ENCODE peak calls at places on chromosomes 5 and 9, in four cellular contexts. M, I, X and Q are unnamed samples.

GRCh38 chr9:6692433-6692832 is 46.9 kb upstream of the GLDC start:
- DNase-seq in M (no peak), I (no peak), X (no peak), Q (no peak)

GRCh38 chr5:155746340-155747038 is 580.5 kb upstream of the SGCD start:
- DNase-seq in I (no peak), X (no peak), M (no peak), Q (no peak)

GRCh38 chr5:66333192-66333591 is 189.1 kb downstream of the SREK1 start:
- DNase-seq in M (no peak), X (no peak), I (no peak), Q (no peak)

GRCh38 chr5:1733369-1733768 is 66.3 kb downstream of the MRPL36 start:
- DNase-seq in I (no peak), M (no peak), X (no peak), Q (peak; percentile 83)

GRCh38 chr9:125631391-125632085 is 75.5 kb downstream of the MAPKAP1 start:
- DNase-seq in I (no peak), X (peak; percentile 59), M (peak; percentile 67), Q (no peak)

GRCh38 chr9:126331964-126332748 is 5.5 kb downstream of the MVB12B start:
- DNase-seq in M (no peak), X (no peak), I (no peak), Q (no peak)

GRCh38 chr9:85322592-85322991 is 419.2 kb downstream of the AGTPBP1 start:
- DNase-seq in X (no peak), I (no peak), M (no peak), Q (no peak)

GRCh38 chr5:143008809-143009521 is 238.8 kb downstream of the ARHGAP26 start:
- DNase-seq in M (peak; percentile 95), I (no peak), X (no peak), Q (no peak)

GRCh38 chr5:169577966-169578365 is 5.6 kb upstream of the SPDL1 start:
- DNase-seq in I (no peak), M (peak; percentile 13), X (peak; percentile 34), Q (no peak)

GRCh38 chr5:56589486-56589870 is 225.9 kb upstream of the MAP3K1 start:
- DNase-seq in M (no peak), I (no peak), X (no peak), Q (no peak)

GRCh38 chr5:75037106-75037505 is 15.3 kb downstream of the GCNT4 start:
- DNase-seq in M (peak; percentile 74), X (no peak), I (no peak), Q (no peak)

GRCh38 chr5:21173526-21173925 is 1185.5 kb upstream of the CDH18 start:
- DNase-seq in X (no peak), I (no peak), M (no peak), Q (no peak)

GRCh38 chr5:80242849-80243248 is 13.0 kb downstream of the SERINC5 start:
- DNase-seq in M (no peak), X (no peak), I (no peak), Q (no peak)

GRCh38 chr9:108166509-108166908 is 676.9 kb upstream of the KLF4 start:
- DNase-seq in X (no peak), M (no peak), I (no peak), Q (no peak)

GRCh38 chr9:114417511-114417910 is 29.7 kb upstream of the AKNA start:
- DNase-seq in I (no peak), M (peak; percentile 70), X (no peak), Q (no peak)

GRCh38 chr5:69099302-69099701 is 5.5 kb downstream of the SLC30A5 start:
- DNase-seq in I (no peak), X (peak; percentile 10), M (no peak), Q (no peak)

GRCh38 chr5:78280261-78280660 is 14.2 kb downstream of the AP3B1 start:
- DNase-seq in X (no peak), I (no peak), M (no peak), Q (no peak)

GRCh38 chr9:133356391-133357091 is at the start of the genes SURF1 and SURF2:
- DNase-seq in I (peak; percentile 92), X (peak; percentile 95), M (peak; percentile 76), Q (peak; percentile 92)
- TF ChIP-seq CTCF in I (no peak), X (no peak), M (peak; percentile 12), Q (peak; percentile 12)

GRCh38 chr9:91776409-91777365 is 173.3 kb downstream of the ROR2 start:
- DNase-seq in M (peak; percentile 19), I (no peak), X (no peak), Q (no peak)

GRCh38 chr9:91777437-91777836 is 172.6 kb downstream of the ROR2 start:
- DNase-seq in X (no peak), M (peak; percentile 51), I (no peak), Q (no peak)

GRCh38 chr9:91775011-91775707 is 174.9 kb downstream of the ROR2 start:
- DNase-seq in I (no peak), X (peak; percentile 84), M (peak; percentile 47), Q (no peak)

GRCh38 chr9:91778031-91778430 is 172.0 kb downstream of the ROR2 start:
- DNase-seq in X (no peak), M (peak; percentile 12), I (no peak), Q (no peak)

DNA sequence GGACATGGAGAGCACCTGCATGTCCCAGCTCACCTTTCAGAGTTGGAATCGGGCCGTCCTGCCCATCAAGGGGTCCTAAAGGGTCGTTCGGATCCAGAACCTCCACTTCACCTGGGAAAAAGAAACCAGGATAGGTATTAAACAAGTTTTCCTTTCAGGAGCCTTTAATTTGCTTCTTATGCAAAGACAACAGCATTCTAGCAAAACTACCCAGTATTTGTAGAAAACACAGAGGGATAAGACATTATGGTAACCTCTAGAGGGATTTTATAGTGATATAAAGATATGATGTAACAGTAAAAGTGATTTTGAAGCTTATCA is 174.4 kb downstream of the ROR2 start:
- DNase-seq in X (no peak), I (no peak), M (no peak), Q (no peak)
- TF ChIP-seq CTCF in X (no peak), I (no peak), M (no peak), Q (peak; percentile 3)

GRCh38 chr9:95939472-95939871 is 64.0 kb downstream of the ERCC6L2 start:
- DNase-seq in I (no peak), M (no peak), X (no peak), Q (no peak)

GRCh38 chr9:95937131-95937530 is 61.6 kb downstream of the ERCC6L2 start:
- DNase-seq in I (no peak), X (no peak), M (no peak), Q (no peak)

GRCh38 chr9:95940265-95940664 is 64.8 kb downstream of the ERCC6L2 start:
- DNase-seq in I (no peak), M (no peak), X (no peak), Q (no peak)

GRCh38 chr9:95936579-95937075 is 61.1 kb downstream of the ERCC6L2 start:
- DNase-seq in X (no peak), M (no peak), I (no peak), Q (no peak)

GRCh38 chr9:95938724-95939123 is 63.2 kb downstream of the ERCC6L2 start:
- DNase-seq in X (no peak), M (no peak), I (no peak), Q (no peak)
- TF ChIP-seq CTCF in X (no peak), M (peak; percentile 24), I (no peak), Q (no peak)

DNA sequence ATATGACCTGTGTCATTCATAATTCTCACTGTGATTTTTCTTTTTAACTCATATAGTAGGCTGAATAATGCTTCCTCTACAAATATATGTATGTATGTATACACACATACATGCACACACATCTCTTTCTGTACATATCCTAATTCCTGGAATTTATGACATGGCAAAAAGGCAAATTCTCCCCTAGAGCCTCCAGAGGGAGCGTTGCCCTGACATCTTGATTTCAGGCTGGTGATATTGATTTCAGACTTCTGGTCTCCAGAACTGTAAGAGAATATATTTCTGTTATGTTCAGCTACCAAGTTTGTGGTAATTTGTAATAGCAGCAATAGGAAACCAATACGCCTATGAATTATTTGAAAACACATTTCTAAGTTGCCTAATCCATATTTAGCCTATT is 166.6 kb upstream of the GAS1 start:
- DNase-seq in X (no peak), M (no peak), I (no peak), Q (no peak)
- TF ChIP-seq CTCF in X (no peak), M (peak; percentile 2), I (no peak), Q (peak; percentile 62)

DNA sequence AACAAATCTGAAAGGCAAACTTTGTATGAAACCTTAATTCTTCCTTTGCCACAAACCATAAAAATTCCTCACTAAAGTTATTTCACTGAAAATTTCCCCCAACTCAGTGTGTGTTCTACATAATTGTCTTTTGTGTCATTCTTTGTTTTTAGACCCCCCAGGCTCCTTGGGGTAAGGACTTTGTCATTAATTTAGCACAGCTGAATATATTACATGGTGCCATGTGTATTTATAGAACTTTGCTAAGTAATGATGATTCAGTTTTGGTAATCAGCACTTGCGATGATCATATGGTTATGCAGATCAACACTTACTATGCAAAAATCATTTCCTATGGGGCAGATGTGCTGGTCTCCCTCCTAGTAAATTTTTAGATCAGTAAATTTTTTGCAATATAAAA is 712.1 kb upstream of the MEF2C start:
- DNase-seq in X (no peak), I (no peak), M (peak; percentile 80), Q (no peak)
- TF ChIP-seq CTCF in X (no peak), I (no peak), M (no peak), Q (no peak)

DNA sequence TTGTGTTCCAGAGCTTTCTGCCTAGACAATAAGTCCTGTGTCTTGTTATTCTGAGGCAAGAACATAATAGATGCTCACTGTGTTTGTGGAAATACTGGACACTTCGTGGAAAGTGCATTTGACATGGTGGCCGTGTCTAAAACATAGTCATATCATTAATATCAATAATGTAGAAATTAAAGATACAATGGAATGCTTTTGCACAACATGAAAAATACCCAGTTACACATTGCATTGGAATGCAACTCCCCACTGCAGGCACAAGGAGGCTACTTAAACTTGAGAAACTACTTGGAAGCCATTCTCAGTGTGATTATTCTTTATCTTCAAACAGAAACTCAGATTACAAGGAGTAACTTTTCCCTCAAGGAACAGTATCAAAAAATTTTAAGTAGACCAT is 145.3 kb upstream of the ZNF462 start:
- DNase-seq in M (peak; percentile 75), X (no peak), I (no peak), Q (no peak)
- TF ChIP-seq CTCF in M (peak; percentile 21), X (no peak), I (no peak), Q (peak; percentile 63)